ENCODE peak calls at places on chromosome 7, in four cellular contexts. R is prostate gland; P is colonic mucosa; A is effector memory CD4-positive, alpha-beta T cell. V is an unnamed sample. For H3K9me3, the result is how much of the 10 kb centered on the place peaks cover.

GRCh38 chr7:87206361-87206760 is 13.2 kb downstream of the TMEM243 start:
- DNase-seq in A (no peak), R (no peak), P (no peak), V (no peak)

GRCh38 chr7:69276011-69276729 is 322.1 kb upstream of the AUTS2 start:
- DNase-seq in R (no peak), A (no peak), P (peak), V (no peak)

GRCh38 chr7:49791089-49791741 is 17.8 kb downstream of the VWC2 start:
- DNase-seq in A (no peak), P (peak), R (no peak), V (no peak)

GRCh38 chr7:35424869-35425495 is 171.1 kb upstream of the TBX20 start:
- DNase-seq in P (peak), A (peak), R (peak), V (no peak)

GRCh38 chr7:102175423-102176170 is 111.1 kb upstream of the SH2B2 start:
- DNase-seq in A (no peak), R (peak), P (no peak), V (no peak)

GRCh38 chr7:150675714-150676113 is 9.8 kb upstream of the GIMAP2 start:
- DNase-seq in P (no peak), R (no peak), A (no peak), V (no peak)

GRCh38 chr7:5143935-5144903 is 45.8 kb upstream of the WIPI2 start:
- DNase-seq in R (no peak), A (peak), P (no peak), V (no peak)

GRCh38 chr7:18262054-18262453 is 233.5 kb upstream of the HDAC9 start:
- DNase-seq in A (no peak), P (no peak), R (no peak), V (no peak)

GRCh38 chr7:118245267-118246040 is 20.9 kb downstream of the ANKRD7 start:
- DNase-seq in R (no peak), P (no peak), A (no peak), V (no peak)

GRCh38 chr7:39468841-39469240 is 97.4 kb upstream of the YAE1 start:
- DNase-seq in P (no peak), A (no peak), R (no peak), V (no peak)

GRCh38 chr7:127884066-127884559 is 147.1 kb downstream of the LRRC4 start:
- DNase-seq in P (no peak), A (no peak), R (no peak), V (no peak)

GRCh38 chr7:978049-978346 is 2.6 kb upstream of the COX19 start:
- DNase-seq in P (no peak), A (no peak), R (no peak), V (no peak)
- H3K4me3 ChIP-seq in P (no peak), A (no peak), R (no peak), V (no peak)

DNA sequence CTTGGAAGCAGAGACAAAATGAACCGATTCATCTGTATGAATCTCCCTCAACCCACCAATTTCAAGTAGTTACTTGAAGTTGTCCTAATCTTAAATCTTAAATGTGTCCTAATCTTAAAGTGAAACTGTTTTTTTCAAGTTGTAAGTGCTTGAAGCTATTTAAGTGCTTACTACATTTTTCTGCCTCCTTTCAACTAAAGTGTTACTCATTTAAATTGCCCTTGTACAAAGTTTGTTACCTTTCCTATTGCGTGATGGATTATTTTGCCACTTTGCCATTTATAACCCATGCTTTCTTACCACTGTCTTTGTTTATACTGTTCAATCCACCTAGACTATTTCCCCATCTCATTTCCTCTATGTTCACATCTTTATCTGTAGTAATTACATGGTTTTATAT is 2.9 kb downstream of the BCAP29 start:
- DNase-seq in P (no peak), A (no peak), R (no peak), V (no peak)
- H3K27ac ChIP-seq in P (no peak), A (no peak), R (no peak), V (no peak)

DNA sequence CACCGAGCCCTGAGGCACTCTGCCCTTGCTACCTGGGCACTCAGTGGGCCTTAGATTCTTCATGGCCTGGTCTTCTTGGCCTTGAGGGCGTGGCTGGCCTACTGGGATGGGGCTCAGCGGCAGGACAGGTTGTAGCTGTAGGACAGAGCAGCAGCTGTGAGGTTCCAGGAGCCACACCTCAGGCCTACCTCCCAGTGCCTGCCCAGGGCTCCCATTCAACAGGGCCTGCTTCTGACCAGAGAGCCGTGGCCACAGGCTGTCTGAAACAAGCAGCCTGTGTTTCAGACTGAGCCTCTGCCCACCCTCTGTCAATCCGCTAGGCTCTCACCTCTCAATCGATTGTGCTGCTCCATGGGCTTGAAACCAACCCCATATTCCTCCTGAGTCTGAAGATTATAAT is 928.0 kb upstream of the ZNF722 start:
- DNase-seq in R (no peak), A (no peak), P (no peak), V (no peak)
- H3K9me3 ChIP-seq in R (under half), A (under half), P (under half), V (under half)

DNA sequence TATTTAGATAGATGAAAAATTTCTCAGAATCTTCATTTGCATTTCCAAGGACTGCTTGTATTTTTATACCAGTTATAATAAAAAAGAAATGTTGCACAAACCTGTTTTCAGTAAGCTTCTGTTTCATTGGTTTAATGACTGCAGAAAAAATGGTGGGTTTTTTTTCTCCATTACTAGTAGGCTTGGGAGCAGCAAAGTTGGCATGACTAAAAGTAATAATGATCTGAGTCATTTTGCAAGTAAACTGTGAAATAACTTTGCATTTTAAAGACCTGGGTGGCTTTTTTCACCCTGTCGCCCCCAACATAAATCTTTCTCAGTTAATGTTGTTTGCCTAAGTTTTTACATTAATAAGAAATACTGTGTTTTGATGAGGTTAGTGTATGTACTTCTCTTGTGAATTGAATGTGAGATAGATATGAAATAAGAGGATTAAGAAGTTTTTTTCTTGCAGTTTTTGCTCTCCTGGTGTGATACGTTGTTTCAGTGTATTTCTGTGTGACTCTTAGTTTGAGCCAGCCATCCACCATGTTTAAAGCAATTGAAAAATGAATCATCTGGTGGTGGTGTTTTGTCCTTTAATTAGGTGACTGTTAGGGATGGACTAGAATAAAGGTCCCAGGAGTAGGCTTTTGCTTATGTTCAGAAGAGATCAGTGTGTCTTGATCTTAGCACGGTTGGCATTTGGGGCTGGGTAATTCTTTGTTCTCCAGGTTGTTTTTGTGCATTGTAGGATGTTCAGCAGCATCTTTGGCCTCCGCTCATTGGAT is 1.8 kb downstream of the GNAI1 start:
- DNase-seq in R (no peak), A (no peak), P (no peak), V (no peak)
- H3K4me3 ChIP-seq in R (peak), A (no peak), P (peak), V (peak)

GRCh38 chr7:29330136-29330535 is 135.6 kb downstream of the CHN2 start:
- DNase-seq in A (no peak), P (no peak), R (no peak), V (no peak)

GRCh38 chr7:29335188-29336083 is 140.9 kb downstream of the CHN2 start:
- DNase-seq in P (no peak), A (no peak), R (no peak), V (no peak)

GRCh38 chr7:29332027-29332806 is 137.6 kb downstream of the CHN2 start:
- DNase-seq in P (no peak), R (no peak), A (no peak), V (no peak)

GRCh38 chr7:29331163-29331562 is 136.6 kb downstream of the CHN2 start:
- DNase-seq in R (no peak), A (no peak), P (no peak), V (no peak)

GRCh38 chr7:29332875-29333482 is 138.4 kb downstream of the CHN2 start:
- DNase-seq in A (no peak), P (no peak), R (no peak), V (no peak)
- H3K27ac ChIP-seq in A (no peak), P (no peak), R (no peak), V (no peak)

GRCh38 chr7:43668035-43668434 is 61.3 kb downstream of the COA1 start:
- DNase-seq in R (no peak), A (no peak), P (no peak), V (no peak)
- H3K9me3 ChIP-seq in R (under half), A (under half), P (under half), V (under half)

GRCh38 chr7:3301472-3301778 is 373 bp downstream of the SDK1 start:
- DNase-seq in P (no peak), A (no peak), R (no peak), V (no peak)
- H3K4me3 ChIP-seq in P (peak), A (no peak), R (peak), V (peak)

V was measured in SK-N-MC.